ENCODE peak calls at places on chromosomes 5 and 9, in six cellular contexts. S is psoas muscle, B is left lung, O is B cell, V is AG09319, L is esophagus squamous epithelium. Z is an unnamed sample.

GRCh38 chr9:130064621-130065020 is 10.9 kb downstream of the GPR107 start:
- DNase-seq in O (no peak), S (no peak), V (no peak), L (no peak), B (no peak), Z (no peak)

GRCh38 chr5:34905564-34905963 is 9.7 kb downstream of the RAD1 start:
- DNase-seq in S (no peak), V (no peak), B (no peak), L (no peak), O (no peak), Z (no peak)

GRCh38 chr5:51347704-51348103 is 35.5 kb upstream of the ISL1 start:
- DNase-seq in V (no peak), B (no peak), O (no peak), L (no peak), S (no peak), Z (no peak)

GRCh38 chr5:81853005-81853357 is 102.1 kb upstream of the SSBP2 start:
- DNase-seq in B (no peak), S (no peak), O (no peak), L (no peak), V (no peak), Z (no peak)

GRCh38 chr9:97851450-97851883 is 1.6 kb upstream of the FOXE1 start:
- DNase-seq in O (no peak), V (no peak), S (no peak), L (no peak), B (no peak), Z (no peak)

GRCh38 chr9:7489018-7489417 is 310.6 kb downstream of the DMAC1 start:
- DNase-seq in S (peak), B (no peak), O (no peak), L (no peak), V (no peak), Z (no peak)

GRCh38 chr9:72588336-72588735 is 66.9 kb downstream of the TMC1 start:
- DNase-seq in V (peak), L (no peak), B (no peak), O (no peak), S (no peak), Z (no peak)

GRCh38 chr5:60223342-60223741 is 329.8 kb upstream of the PDE4D start:
- DNase-seq in L (no peak), V (no peak), O (no peak), B (no peak), S (no peak), Z (no peak)

GRCh38 chr9:83343366-83343765 is 194.8 kb downstream of the FRMD3 start:
- DNase-seq in B (no peak), L (no peak), S (no peak), O (no peak), V (no peak), Z (no peak)

GRCh38 chr5:169701910-169702451 is 64.9 kb downstream of the DOCK2 start:
- DNase-seq in V (no peak), B (no peak), S (no peak), O (no peak), L (no peak), Z (no peak)

GRCh38 chr9:121463026-121463827 is 36.4 kb downstream of the GGTA1 start:
- DNase-seq in B (peak), S (peak), V (no peak), O (peak), L (no peak), Z (peak)

GRCh38 chr9:99820330-99821186 is 1.1 kb upstream of the NR4A3 start:
- DNase-seq in B (peak), L (no peak), V (peak), S (peak), O (peak), Z (peak)

GRCh38 chr5:158414780-158415179 is 555.8 kb upstream of the CLINT1 start:
- DNase-seq in L (no peak), V (peak), S (no peak), B (no peak), O (no peak), Z (no peak)

GRCh38 chr5:171484460-171484899 is 65.0 kb downstream of the FGF18 start:
- DNase-seq in S (no peak), O (peak), V (no peak), L (no peak), B (no peak), Z (peak)

GRCh38 chr9:70835323-70835722 is 286.1 kb downstream of the TRPM3 start:
- DNase-seq in O (no peak), L (no peak), B (no peak), V (no peak), S (no peak), Z (no peak)

GRCh38 chr5:172740483-172741205 is 30.4 kb downstream of the DUSP1 start:
- DNase-seq in O (no peak), S (peak), L (no peak), B (peak), V (peak), Z (no peak)

GRCh38 chr5:56450766-56451165 is 217.6 kb upstream of the ANKRD55 start:
- DNase-seq in B (no peak), V (no peak), L (no peak), S (no peak), O (no peak), Z (no peak)

GRCh38 chr9:100639851-100640250 is 62.0 kb downstream of the CAVIN4 start:
- DNase-seq in B (no peak), O (no peak), V (no peak), S (no peak), L (no peak), Z (no peak)

GRCh38 chr9:25226901-25227686 is 451.1 kb downstream of the TUSC1 start:
- DNase-seq in V (no peak), O (no peak), B (no peak), S (no peak), L (no peak), Z (no peak)

GRCh38 chr5:168889039-168889438 is 309.9 kb upstream of the PANK3 start:
- DNase-seq in S (no peak), V (no peak), O (no peak), B (no peak), L (no peak), Z (no peak)

GRCh38 chr9:87594218-87594617 is 96.6 kb downstream of the DAPK1 start:
- DNase-seq in L (no peak), B (no peak), S (no peak), V (no peak), O (no peak), Z (no peak)

GRCh38 chr9:107707419-107707837 is 217.9 kb upstream of the KLF4 start:
- DNase-seq in O (no peak), V (peak), L (no peak), B (no peak), S (no peak), Z (no peak)

GRCh38 chr9:18935521-18935920 is 97.5 kb downstream of the SAXO1 start:
- DNase-seq in O (no peak), L (no peak), V (no peak), B (no peak), S (no peak), Z (no peak)

GRCh38 chr5:171848006-171848405 is 62.4 kb downstream of the SMIM23 start:
- DNase-seq in O (no peak), V (no peak), L (no peak), S (no peak), B (no peak), Z (no peak)

GRCh38 chr9:88530051-88530450 is 4.9 kb upstream of the NXNL2 start:
- DNase-seq in V (no peak), B (no peak), O (no peak), S (no peak), L (no peak), Z (no peak)

GRCh38 chr5:148583421-148583965 is 70.8 kb downstream of the HTR4 start:
- DNase-seq in L (no peak), S (no peak), V (no peak), O (no peak), B (no peak), Z (no peak)

GRCh38 chr5:116472274-116472673 is 102.3 kb downstream of the SEMA6A start:
- DNase-seq in S (no peak), V (no peak), O (no peak), L (no peak), B (no peak), Z (no peak)

GRCh38 chr5:80656425-80656824 is 1.6 kb upstream of the DHFR start:
- DNase-seq in B (no peak), O (no peak), L (no peak), S (no peak), V (no peak), Z (no peak)

GRCh38 chr5:80654054-80654390 is 430 bp upstream of the MSH3 start:
- DNase-seq in L (no peak), O (peak), S (peak), V (no peak), B (no peak), Z (peak)

GRCh38 chr5:80655231-80655784 is 525 bp upstream of the DHFR start:
- DNase-seq in V (no peak), S (no peak), L (no peak), B (no peak), O (no peak), Z (no peak)

GRCh38 chr5:80653497-80653896 is 955 bp upstream of the MSH3 start:
- DNase-seq in O (no peak), B (no peak), L (no peak), S (no peak), V (no peak), Z (no peak)

GRCh38 chr5:80654391-80655230 is at the start of the genes DHFR and MSH3:
- DNase-seq in S (peak), V (peak), O (peak), L (peak), B (peak), Z (peak)
- TF ChIP-seq CTCF in S (no peak), V (no peak), O (peak), L (peak), B (no peak), Z (no peak)

GRCh38 chr9:34426340-34427074 is 31.9 kb downstream of the FAM219A start:
- DNase-seq in O (no peak), S (no peak), V (no peak), B (no peak), L (no peak), Z (no peak)
- TF ChIP-seq CTCF in O (no peak), S (no peak), V (no peak), B (no peak), L (no peak), Z (no peak)

DNA sequence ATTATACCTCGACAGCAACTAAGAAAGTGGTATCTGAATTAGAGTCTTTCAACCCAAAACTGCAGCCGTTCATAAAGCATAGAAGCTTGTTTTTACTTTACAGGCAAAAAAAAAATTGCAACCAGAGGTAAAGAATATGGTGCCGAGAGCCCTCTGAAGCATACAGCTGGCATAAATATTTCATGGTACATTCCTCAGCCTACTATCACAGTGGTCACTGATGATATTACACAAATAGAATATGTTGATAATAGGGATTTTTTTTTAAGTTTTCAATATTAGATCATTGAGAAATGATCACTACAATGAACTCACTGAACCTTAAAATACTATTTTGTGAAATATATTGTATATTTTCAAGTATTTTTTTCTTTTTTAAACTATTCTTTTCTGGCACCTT is 6.2 kb upstream of the SMC2 start:
- DNase-seq in S (no peak), O (no peak), V (no peak), L (no peak), B (no peak), Z (no peak)
- TF ChIP-seq CTCF in S (no peak), O (no peak), V (no peak), L (no peak), B (no peak), Z (no peak)

GRCh38 chr9:114908796-114909448 is 21.5 kb downstream of the TNFSF8 start:
- DNase-seq in S (no peak), B (no peak), V (no peak), L (no peak), O (no peak), Z (peak)

GRCh38 chr9:114908104-114908621 is 22.2 kb downstream of the TNFSF8 start:
- DNase-seq in B (peak), V (no peak), O (no peak), L (no peak), S (no peak), Z (peak)

GRCh38 chr9:114905160-114905940 is 25.0 kb downstream of the TNFSF8 start:
- DNase-seq in S (no peak), L (no peak), V (no peak), O (no peak), B (no peak), Z (no peak)

GRCh38 chr9:114909657-114910056 is 20.7 kb downstream of the TNFSF8 start:
- DNase-seq in S (no peak), B (no peak), L (no peak), V (no peak), O (no peak), Z (no peak)

GRCh38 chr9:114906922-114907571 is 23.3 kb downstream of the TNFSF8 start:
- DNase-seq in V (no peak), L (no peak), O (no peak), B (no peak), S (no peak), Z (peak)
- TF ChIP-seq CTCF in V (peak), L (peak), O (peak), B (peak), S (peak), Z (peak)